ENCODE peak calls at places on chromosomes 2 and 18, in seven cellular contexts. One of them, this sample, is unnamed. For H3K27me3 and H3K4me1, the result is how much of the 10 kb centered on the place peaks cover.

GRCh38 chr2:11773747-11774536 is 27.5 kb downstream of the LPIN1 start:
- DNase-seq in adipocyte: no peak
- DNase-seq in prostate gland: no peak
- DNase-seq in aorta: no peak
- DNase-seq in neuronal stem cell: no peak
- DNase-seq in cardiac muscle cell: no peak
- DNase-seq in CD8-positive, alpha-beta T cell: no peak
- DNase-seq in this sample: no peak

GRCh38 chr2:217852812-217853211 is 150.0 kb downstream of the TNS1 start:
- DNase-seq in adipocyte: no peak
- DNase-seq in prostate gland: no peak
- DNase-seq in aorta: peak
- DNase-seq in neuronal stem cell: no peak
- DNase-seq in cardiac muscle cell: no peak
- DNase-seq in CD8-positive, alpha-beta T cell: no peak
- DNase-seq in this sample: peak

GRCh38 chr2:22800422-22800821 is 584.6 kb upstream of the KLHL29 start:
- DNase-seq in adipocyte: no peak
- DNase-seq in prostate gland: no peak
- DNase-seq in aorta: no peak
- DNase-seq in neuronal stem cell: peak
- DNase-seq in cardiac muscle cell: no peak
- DNase-seq in CD8-positive, alpha-beta T cell: no peak
- DNase-seq in this sample: no peak

GRCh38 chr2:18398833-18399232 is 161.6 kb downstream of the RDH14 start:
- DNase-seq in adipocyte: peak
- DNase-seq in prostate gland: no peak
- DNase-seq in aorta: no peak
- DNase-seq in neuronal stem cell: no peak
- DNase-seq in cardiac muscle cell: peak
- DNase-seq in CD8-positive, alpha-beta T cell: no peak
- DNase-seq in this sample: no peak

GRCh38 chr2:197198890-197199289 is 111.7 kb downstream of the ANKRD44 start:
- DNase-seq in adipocyte: no peak
- DNase-seq in prostate gland: peak
- DNase-seq in aorta: peak
- DNase-seq in neuronal stem cell: no peak
- DNase-seq in cardiac muscle cell: peak
- DNase-seq in CD8-positive, alpha-beta T cell: peak
- DNase-seq in this sample: peak

GRCh38 chr2:233698740-233699139 is 6.0 kb downstream of the UGT1A6 start:
- DNase-seq in adipocyte: no peak
- DNase-seq in prostate gland: no peak
- DNase-seq in aorta: no peak
- DNase-seq in neuronal stem cell: no peak
- DNase-seq in cardiac muscle cell: no peak
- DNase-seq in CD8-positive, alpha-beta T cell: no peak
- DNase-seq in this sample: no peak

GRCh38 chr18:37671530-37671929 is 105.9 kb upstream of the CELF4 start:
- DNase-seq in adipocyte: no peak
- DNase-seq in prostate gland: no peak
- DNase-seq in aorta: no peak
- DNase-seq in neuronal stem cell: no peak
- DNase-seq in cardiac muscle cell: no peak
- DNase-seq in CD8-positive, alpha-beta T cell: no peak
- DNase-seq in this sample: no peak

GRCh38 chr2:144350151-144350802 is 169.6 kb downstream of the ZEB2 start:
- DNase-seq in adipocyte: no peak
- DNase-seq in prostate gland: no peak
- DNase-seq in aorta: no peak
- DNase-seq in neuronal stem cell: no peak
- DNase-seq in cardiac muscle cell: peak
- DNase-seq in CD8-positive, alpha-beta T cell: no peak
- DNase-seq in this sample: no peak

GRCh38 chr2:10717630-10718029 is 3.8 kb upstream of the ATP6V1C2 start:
- DNase-seq in adipocyte: peak
- DNase-seq in prostate gland: peak
- DNase-seq in aorta: no peak
- DNase-seq in neuronal stem cell: no peak
- DNase-seq in cardiac muscle cell: peak
- DNase-seq in CD8-positive, alpha-beta T cell: no peak
- DNase-seq in this sample: peak

GRCh38 chr2:197309369-197310231 is 980 bp downstream of the ANKRD44 start:
- DNase-seq in adipocyte: peak
- DNase-seq in prostate gland: peak
- DNase-seq in aorta: peak
- DNase-seq in neuronal stem cell: peak
- DNase-seq in cardiac muscle cell: no peak
- DNase-seq in CD8-positive, alpha-beta T cell: no peak
- DNase-seq in this sample: peak

GRCh38 chr2:43842866-43843226 is 4.1 kb downstream of the ABCG8 start:
- DNase-seq in adipocyte: no peak
- DNase-seq in prostate gland: no peak
- DNase-seq in aorta: no peak
- DNase-seq in neuronal stem cell: no peak
- DNase-seq in cardiac muscle cell: no peak
- DNase-seq in CD8-positive, alpha-beta T cell: no peak
- DNase-seq in this sample: no peak
- H3K27me3 ChIP-seq in adipocyte: half or more
- H3K27me3 ChIP-seq in prostate gland: under half
- H3K27me3 ChIP-seq in aorta: under half
- H3K27me3 ChIP-seq in neuronal stem cell: under half
- H3K27me3 ChIP-seq in cardiac muscle cell: under half
- H3K27me3 ChIP-seq in CD8-positive, alpha-beta T cell: under half
- H3K27me3 ChIP-seq in this sample: under half

GRCh38 chr2:85769236-85769986 is 15.6 kb downstream of the ATOH8 start:
- DNase-seq in adipocyte: no peak
- DNase-seq in prostate gland: no peak
- DNase-seq in aorta: no peak
- DNase-seq in neuronal stem cell: no peak
- DNase-seq in cardiac muscle cell: no peak
- DNase-seq in CD8-positive, alpha-beta T cell: no peak
- DNase-seq in this sample: no peak

GRCh38 chr2:85771486-85771885 is 17.7 kb downstream of the ATOH8 start:
- DNase-seq in adipocyte: no peak
- DNase-seq in prostate gland: no peak
- DNase-seq in aorta: no peak
- DNase-seq in neuronal stem cell: no peak
- DNase-seq in cardiac muscle cell: no peak
- DNase-seq in CD8-positive, alpha-beta T cell: no peak
- DNase-seq in this sample: no peak

GRCh38 chr2:85769987-85770362 is 16.2 kb downstream of the ATOH8 start:
- DNase-seq in adipocyte: no peak
- DNase-seq in prostate gland: no peak
- DNase-seq in aorta: no peak
- DNase-seq in neuronal stem cell: no peak
- DNase-seq in cardiac muscle cell: no peak
- DNase-seq in CD8-positive, alpha-beta T cell: no peak
- DNase-seq in this sample: no peak

GRCh38 chr2:85770786-85771409 is 17.1 kb downstream of the ATOH8 start:
- DNase-seq in adipocyte: no peak
- DNase-seq in prostate gland: no peak
- DNase-seq in aorta: no peak
- DNase-seq in neuronal stem cell: no peak
- DNase-seq in cardiac muscle cell: no peak
- DNase-seq in CD8-positive, alpha-beta T cell: no peak
- DNase-seq in this sample: no peak

DNA sequence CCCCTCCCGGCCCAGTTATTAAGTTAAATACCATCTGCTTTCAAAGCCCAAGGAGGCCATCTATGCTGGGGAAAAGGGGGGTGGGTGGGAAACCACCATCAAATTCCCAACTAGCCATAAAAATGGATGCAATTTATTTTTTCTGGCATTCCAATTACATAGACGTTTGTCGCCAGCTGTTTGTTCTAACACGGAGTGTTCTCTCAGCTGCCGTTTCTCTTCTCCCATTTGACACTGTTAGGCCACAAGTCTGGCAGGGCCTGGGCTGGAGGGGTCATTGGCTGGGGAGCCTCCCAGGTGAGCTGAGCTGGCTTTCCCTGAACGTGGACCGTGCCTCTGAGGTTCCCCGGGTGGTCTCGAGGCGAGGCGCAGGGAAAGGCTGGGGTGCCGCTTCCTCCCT is 16.6 kb downstream of the ATOH8 start:
- DNase-seq in adipocyte: no peak
- DNase-seq in prostate gland: no peak
- DNase-seq in aorta: no peak
- DNase-seq in neuronal stem cell: no peak
- DNase-seq in cardiac muscle cell: no peak
- DNase-seq in CD8-positive, alpha-beta T cell: no peak
- DNase-seq in this sample: no peak
- H3K4me1 ChIP-seq in adipocyte: half or more
- H3K4me1 ChIP-seq in prostate gland: under half
- H3K4me1 ChIP-seq in aorta: under half
- H3K4me1 ChIP-seq in neuronal stem cell: under half
- H3K4me1 ChIP-seq in cardiac muscle cell: half or more
- H3K4me1 ChIP-seq in CD8-positive, alpha-beta T cell: under half
- H3K4me1 ChIP-seq in this sample: half or more

DNA sequence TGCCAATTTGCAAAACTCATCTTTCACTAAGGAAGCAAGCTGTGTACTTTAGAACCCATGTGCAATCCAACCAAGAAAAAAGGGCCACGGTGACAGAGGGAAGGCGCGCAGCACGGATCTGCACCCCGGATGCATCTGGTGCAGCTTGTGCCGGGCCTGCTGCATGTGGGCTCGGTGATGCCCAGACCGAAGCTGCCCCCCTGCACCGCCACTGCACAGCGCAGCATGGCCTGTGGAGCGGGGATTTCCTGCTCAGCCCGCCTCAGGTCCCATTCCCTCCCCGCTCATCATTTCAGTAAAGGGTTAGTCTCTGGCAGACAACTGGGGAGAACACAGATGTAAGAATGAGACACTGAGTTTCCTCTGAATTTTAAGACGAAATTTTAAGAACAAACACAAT is 43.0 kb downstream of the MC2R start:
- DNase-seq in adipocyte: no peak
- DNase-seq in prostate gland: no peak
- DNase-seq in aorta: no peak
- DNase-seq in neuronal stem cell: no peak
- DNase-seq in cardiac muscle cell: no peak
- DNase-seq in CD8-positive, alpha-beta T cell: no peak
- DNase-seq in this sample: no peak
- H3K27me3 ChIP-seq in adipocyte: under half
- H3K27me3 ChIP-seq in prostate gland: under half
- H3K27me3 ChIP-seq in aorta: under half
- H3K27me3 ChIP-seq in neuronal stem cell: under half
- H3K27me3 ChIP-seq in cardiac muscle cell: under half
- H3K27me3 ChIP-seq in CD8-positive, alpha-beta T cell: under half
- H3K27me3 ChIP-seq in this sample: under half

GRCh38 chr2:36487947-36488346 is 110.0 kb downstream of the FEZ2 start:
- DNase-seq in adipocyte: no peak
- DNase-seq in prostate gland: no peak
- DNase-seq in aorta: no peak
- DNase-seq in neuronal stem cell: no peak
- DNase-seq in cardiac muscle cell: no peak
- DNase-seq in CD8-positive, alpha-beta T cell: no peak
- DNase-seq in this sample: no peak
- H3K4me1 ChIP-seq in adipocyte: half or more
- H3K4me1 ChIP-seq in prostate gland: under half
- H3K4me1 ChIP-seq in aorta: under half
- H3K4me1 ChIP-seq in neuronal stem cell: under half
- H3K4me1 ChIP-seq in cardiac muscle cell: under half
- H3K4me1 ChIP-seq in CD8-positive, alpha-beta T cell: under half
- H3K4me1 ChIP-seq in this sample: under half

DNA sequence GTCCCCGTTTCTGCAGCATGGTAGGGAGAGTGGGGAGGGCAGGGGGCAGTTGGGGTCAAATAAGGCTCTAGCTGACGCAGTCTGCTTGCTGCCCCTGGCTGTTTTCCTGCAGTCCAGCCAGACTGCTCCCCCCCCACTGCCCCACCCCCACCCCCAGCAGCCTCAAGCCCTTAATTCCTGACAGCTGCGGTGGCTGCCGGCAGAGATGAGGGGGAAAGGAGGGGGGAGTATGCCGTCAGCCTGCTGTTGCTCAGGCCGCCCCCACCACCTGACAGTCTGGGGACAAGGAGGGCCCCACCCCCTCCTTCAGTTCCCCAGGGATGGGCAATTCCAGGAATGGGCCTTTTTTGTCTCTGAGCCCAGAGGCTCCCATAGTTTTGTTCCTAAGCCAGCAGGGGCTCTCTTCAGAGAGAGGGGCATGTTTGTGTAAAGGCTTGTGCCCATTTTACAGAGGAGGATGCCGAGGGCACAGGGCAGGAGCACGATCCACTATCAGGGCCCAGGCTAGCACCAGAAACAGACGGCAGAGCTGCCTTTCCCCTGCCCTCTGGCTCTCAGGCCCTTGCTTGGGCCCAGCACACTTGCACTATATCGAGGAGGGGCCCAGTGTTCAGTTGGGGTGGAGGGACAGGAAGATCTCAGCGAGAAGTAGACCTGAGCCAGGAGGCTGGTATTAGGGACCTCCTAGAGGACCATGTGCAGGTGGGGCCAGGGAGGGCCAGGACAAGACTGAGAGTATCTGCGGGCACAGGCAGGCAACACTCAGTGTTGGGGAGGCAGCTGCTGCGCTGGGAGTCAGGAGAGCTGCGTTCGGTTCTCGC is 1.5 kb upstream of the WNT10A start:
- DNase-seq in adipocyte: no peak
- DNase-seq in prostate gland: no peak
- DNase-seq in aorta: peak
- DNase-seq in neuronal stem cell: no peak
- DNase-seq in cardiac muscle cell: no peak
- DNase-seq in CD8-positive, alpha-beta T cell: no peak
- DNase-seq in this sample: peak
- H3K27me3 ChIP-seq in adipocyte: half or more
- H3K27me3 ChIP-seq in prostate gland: under half
- H3K27me3 ChIP-seq in aorta: under half
- H3K27me3 ChIP-seq in neuronal stem cell: under half
- H3K27me3 ChIP-seq in cardiac muscle cell: half or more
- H3K27me3 ChIP-seq in CD8-positive, alpha-beta T cell: under half
- H3K27me3 ChIP-seq in this sample: under half

GRCh38 chr2:127386764-127387654 is 766 bp downstream of the MAP3K2 start:
- DNase-seq in adipocyte: peak
- DNase-seq in prostate gland: peak
- DNase-seq in aorta: peak
- DNase-seq in neuronal stem cell: peak
- DNase-seq in cardiac muscle cell: peak
- DNase-seq in CD8-positive, alpha-beta T cell: peak
- DNase-seq in this sample: peak

GRCh38 chr2:127388423-127389164 is 819 bp upstream of the MAP3K2 start:
- DNase-seq in adipocyte: no peak
- DNase-seq in prostate gland: no peak
- DNase-seq in aorta: no peak
- DNase-seq in neuronal stem cell: no peak
- DNase-seq in cardiac muscle cell: no peak
- DNase-seq in CD8-positive, alpha-beta T cell: no peak
- DNase-seq in this sample: no peak

GRCh38 chr2:127387655-127388422 is at the start of gene MAP3K2:
- DNase-seq in adipocyte: peak
- DNase-seq in prostate gland: peak
- DNase-seq in aorta: peak
- DNase-seq in neuronal stem cell: peak
- DNase-seq in cardiac muscle cell: peak
- DNase-seq in CD8-positive, alpha-beta T cell: peak
- DNase-seq in this sample: peak

GRCh38 chr2:127384529-127384928 is 3.2 kb downstream of the MAP3K2 start:
- DNase-seq in adipocyte: no peak
- DNase-seq in prostate gland: no peak
- DNase-seq in aorta: no peak
- DNase-seq in neuronal stem cell: no peak
- DNase-seq in cardiac muscle cell: no peak
- DNase-seq in CD8-positive, alpha-beta T cell: no peak
- DNase-seq in this sample: no peak

GRCh38 chr2:127386246-127386645 is 1.5 kb downstream of the MAP3K2 start:
- DNase-seq in adipocyte: peak
- DNase-seq in prostate gland: no peak
- DNase-seq in aorta: no peak
- DNase-seq in neuronal stem cell: no peak
- DNase-seq in cardiac muscle cell: peak
- DNase-seq in CD8-positive, alpha-beta T cell: no peak
- DNase-seq in this sample: no peak
- H3K4me1 ChIP-seq in adipocyte: half or more
- H3K4me1 ChIP-seq in prostate gland: under half
- H3K4me1 ChIP-seq in aorta: under half
- H3K4me1 ChIP-seq in neuronal stem cell: under half
- H3K4me1 ChIP-seq in cardiac muscle cell: under half
- H3K4me1 ChIP-seq in CD8-positive, alpha-beta T cell: under half
- H3K4me1 ChIP-seq in this sample: half or more

This sample was measured in spleen.